ENCODE peak calls at places on chromosomes 4 and X, in eight cellular contexts. N is neural crest cell; F is fibroblast of mammary gland; L is astrocyte of the spinal cord; G is CD4-positive, alpha-beta T cell; X is epithelial cell of proximal tubule; S is suprapubic skin; K is brain microvascular endothelial cell. J is an unnamed sample.

GRCh38 chr4:175951794-175952193 is 113.8 kb upstream of the WDR17 start:
- DNase-seq in X (peak), K (no peak), N (no peak), F (peak), L (peak), G (no peak), S (no peak), J (peak)

GRCh38 chrX:17464196-17464595 is 89.2 kb downstream of the NHS start:
- DNase-seq in S (no peak), F (peak), N (no peak), G (no peak), K (peak), L (peak), X (peak), J (peak)

GRCh38 chrX:40912166-40912565 is 173.1 kb upstream of the USP9X start:
- DNase-seq in F (no peak), K (no peak), S (no peak), G (no peak), X (no peak), L (no peak), N (no peak), J (no peak)

GRCh38 chrX:17860811-17861495 is at the start of gene RAI2:
- DNase-seq in F (no peak), K (no peak), S (peak), N (peak), L (no peak), X (no peak), G (peak), J (no peak)

GRCh38 chr4:182555997-182556418 is 312.8 kb downstream of the TENM3 start:
- DNase-seq in G (no peak), N (no peak), K (peak), S (no peak), F (peak), X (peak), L (peak), J (peak)

GRCh38 chr4:71026086-71026485 is 32.6 kb downstream of the DCK start:
- DNase-seq in N (no peak), F (peak), L (peak), K (peak), G (no peak), X (peak), S (no peak), J (peak)

GRCh38 chrX:104762641-104763040 is 196.6 kb downstream of the IL1RAPL2 start:
- DNase-seq in L (no peak), G (no peak), X (no peak), F (no peak), S (no peak), N (no peak), K (no peak), J (no peak)

GRCh38 chr4:18401868-18402267 is 380.3 kb upstream of the LCORL start:
- DNase-seq in X (no peak), F (no peak), S (no peak), K (no peak), G (no peak), L (no peak), N (no peak), J (no peak)

GRCh38 chrX:19602866-19603620 is 87.7 kb upstream of the MAP3K15 start:
- DNase-seq in F (peak), L (peak), S (no peak), G (no peak), N (no peak), X (peak), K (peak), J (peak)

GRCh38 chr4:154490589-154491340 is 834 bp downstream of the DCHS2 start:
- DNase-seq in G (no peak), N (peak), K (no peak), F (no peak), S (no peak), L (no peak), X (no peak), J (no peak)

GRCh38 chrX:1451251-1451675 is 1.4 kb downstream of the ASMTL start:
- DNase-seq in S (peak), F (no peak), K (no peak), N (no peak), G (no peak), X (no peak), L (no peak), J (no peak)

GRCh38 chrX:1450381-1451161 is 2.1 kb downstream of the ASMTL start:
- DNase-seq in K (no peak), L (no peak), X (no peak), F (no peak), S (peak), G (no peak), N (no peak), J (no peak)

GRCh38 chrX:1452497-1453389 is at the start of gene ASMTL:
- DNase-seq in F (peak), S (peak), X (peak), K (peak), L (peak), N (peak), G (peak), J (peak)

GRCh38 chrX:1453390-1453783 is 678 bp upstream of the ASMTL start:
- DNase-seq in K (no peak), F (no peak), N (no peak), X (no peak), S (peak), L (no peak), G (peak), J (no peak)

GRCh38 chrX:1451676-1452496 is 823 bp downstream of the ASMTL start:
- DNase-seq in N (no peak), L (no peak), S (peak), F (no peak), K (no peak), X (no peak), G (no peak), J (no peak)
- TF ChIP-seq CTCF in N (no peak), L (no peak), S (no peak), F (no peak), K (no peak), X (no peak), G (no peak), J (no peak)

DNA sequence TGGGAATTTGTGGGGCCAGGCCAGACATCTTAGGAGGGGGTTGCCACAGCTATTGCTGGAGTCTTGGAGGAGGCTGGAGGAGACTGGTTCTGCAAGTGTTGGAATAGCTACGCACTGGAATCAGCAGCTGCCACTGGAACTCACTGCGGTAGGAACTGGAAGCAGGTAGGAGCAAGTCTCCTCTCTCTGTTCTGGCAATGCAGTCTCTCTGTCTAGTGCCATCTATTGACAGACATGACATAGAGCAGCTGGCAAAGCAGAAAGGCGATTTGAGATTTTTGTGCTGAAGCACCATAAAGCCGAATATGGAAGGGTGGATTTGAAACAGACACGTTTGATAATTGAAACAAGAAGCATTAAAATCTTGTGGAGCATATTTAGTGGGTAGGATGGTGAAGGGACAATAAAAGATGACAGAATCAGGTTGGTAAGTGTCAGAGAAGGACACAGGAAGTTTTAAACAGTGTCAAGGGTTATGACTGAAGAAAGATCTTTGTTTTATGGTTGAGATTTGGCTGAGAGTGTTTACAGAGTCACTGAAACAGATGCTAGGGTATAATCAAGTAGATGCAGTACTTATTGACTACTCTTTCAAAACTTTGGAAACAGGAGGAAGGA is 23.5 kb upstream of the SYNPO2 start:
- DNase-seq in G (no peak), L (peak), X (no peak), S (no peak), K (peak), N (peak), F (peak), J (peak)
- TF ChIP-seq CTCF in G (peak), L (peak), X (peak), S (no peak), K (peak), N (peak), F (peak), J (peak)

DNA sequence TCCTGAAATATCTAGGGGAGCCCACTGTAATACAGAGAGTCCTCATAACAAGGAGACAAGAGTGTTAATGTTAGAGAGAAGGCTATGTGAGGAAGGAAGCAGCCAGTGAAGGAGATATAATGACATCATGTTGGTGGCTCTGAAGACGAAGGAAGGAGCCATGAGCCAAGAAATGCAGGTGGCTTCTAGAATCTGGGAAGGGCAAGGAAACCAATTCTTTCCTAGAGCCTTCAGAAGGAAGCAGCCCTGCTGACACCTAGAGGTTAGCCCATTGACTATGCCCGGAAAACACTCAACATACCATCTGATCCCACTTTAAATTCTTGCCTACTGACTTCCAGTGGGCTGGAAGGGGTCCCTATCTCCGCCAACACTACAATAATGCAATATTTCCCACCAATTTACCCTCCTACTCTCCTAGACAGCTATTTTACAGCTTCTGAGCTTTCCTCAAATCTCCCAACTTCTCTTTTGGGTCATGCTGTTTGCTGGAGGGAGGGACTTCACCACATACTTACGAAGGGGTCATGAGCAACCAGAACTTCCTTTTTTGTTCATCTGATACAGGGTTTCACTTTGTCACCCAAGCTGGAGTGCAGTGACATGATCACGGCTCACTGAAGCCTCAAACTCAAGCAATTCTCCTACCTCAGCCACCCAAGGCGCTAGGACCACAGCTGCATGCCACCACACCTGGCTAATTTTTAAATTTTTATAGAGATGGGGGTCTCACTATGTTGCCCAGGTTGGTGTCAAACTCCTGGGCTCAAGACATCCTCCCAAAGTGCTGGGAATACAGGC is 25.2 kb upstream of the G3BP2 start:
- DNase-seq in G (no peak), F (no peak), X (no peak), L (no peak), N (no peak), S (no peak), K (no peak), J (no peak)
- TF ChIP-seq CTCF in G (no peak), F (no peak), X (peak), L (no peak), N (no peak), S (no peak), K (no peak), J (no peak)

DNA sequence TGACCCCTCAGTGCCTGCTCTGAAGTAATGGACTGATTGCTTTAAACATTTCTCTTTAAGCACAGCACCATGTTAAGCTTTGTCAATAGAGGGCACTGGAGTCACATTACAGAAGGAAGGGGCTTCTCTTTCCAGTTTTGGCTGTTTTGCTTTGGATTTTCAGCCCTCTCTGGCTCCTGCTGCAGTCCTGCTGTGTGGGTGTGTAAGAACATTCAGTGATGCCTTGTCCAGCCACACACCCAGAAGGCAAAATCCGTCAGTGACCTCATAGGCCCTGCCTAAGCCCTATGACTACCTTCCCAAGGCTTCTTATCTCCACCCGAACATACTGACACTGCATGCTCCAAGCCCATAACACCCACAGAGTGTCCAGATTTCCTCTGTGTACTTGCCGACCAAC is 215.3 kb upstream of the CTSO start:
- DNase-seq in L (peak), X (no peak), N (peak), F (peak), S (no peak), G (no peak), K (peak), J (peak)
- TF ChIP-seq CTCF in L (peak), X (peak), N (peak), F (peak), S (no peak), G (no peak), K (peak), J (peak)

DNA sequence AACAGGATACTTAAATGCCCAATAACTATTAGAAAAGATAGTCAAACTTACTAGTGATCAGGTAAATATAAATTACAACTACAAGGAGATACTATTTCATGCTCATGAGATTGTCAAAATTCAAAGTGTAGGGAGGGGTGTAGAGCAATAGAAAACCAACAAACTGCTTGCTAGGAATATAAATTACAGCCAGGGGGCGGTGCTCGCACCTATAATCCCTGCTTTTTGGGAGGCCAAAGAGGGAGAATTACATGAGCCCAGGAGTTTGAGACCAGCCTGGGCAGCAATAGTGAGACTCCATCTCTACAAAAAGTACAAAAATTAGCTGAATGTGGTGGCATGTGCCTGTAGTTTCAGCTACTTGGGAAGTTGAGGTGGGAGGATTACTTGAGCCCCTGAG is 556.5 kb upstream of the NR3C2 start:
- DNase-seq in F (peak), G (no peak), L (peak), S (no peak), K (peak), X (no peak), N (no peak), J (peak)
- TF ChIP-seq CTCF in F (peak), G (no peak), L (peak), S (no peak), K (peak), X (peak), N (peak), J (peak)

GRCh38 chrX:138057883-138058282 is 492.0 kb downstream of the ZIC3 start:
- DNase-seq in K (no peak), L (no peak), X (no peak), G (no peak), F (no peak), N (no peak), S (no peak), J (no peak)

GRCh38 chrX:138058931-138059330 is 493.0 kb downstream of the ZIC3 start:
- DNase-seq in L (no peak), F (no peak), X (no peak), S (no peak), N (no peak), G (no peak), K (no peak), J (no peak)
- TF ChIP-seq CTCF in L (no peak), F (no peak), X (no peak), S (no peak), N (no peak), G (no peak), K (no peak), J (no peak)

GRCh38 chr4:123398151-123398802 is 1.7 kb downstream of the SPRY1 start:
- DNase-seq in G (peak), L (peak), S (no peak), F (peak), K (peak), X (no peak), N (peak), J (peak)
- TF ChIP-seq CTCF in G (peak), L (peak), S (peak), F (no peak), K (peak), X (no peak), N (peak), J (peak)

DNA sequence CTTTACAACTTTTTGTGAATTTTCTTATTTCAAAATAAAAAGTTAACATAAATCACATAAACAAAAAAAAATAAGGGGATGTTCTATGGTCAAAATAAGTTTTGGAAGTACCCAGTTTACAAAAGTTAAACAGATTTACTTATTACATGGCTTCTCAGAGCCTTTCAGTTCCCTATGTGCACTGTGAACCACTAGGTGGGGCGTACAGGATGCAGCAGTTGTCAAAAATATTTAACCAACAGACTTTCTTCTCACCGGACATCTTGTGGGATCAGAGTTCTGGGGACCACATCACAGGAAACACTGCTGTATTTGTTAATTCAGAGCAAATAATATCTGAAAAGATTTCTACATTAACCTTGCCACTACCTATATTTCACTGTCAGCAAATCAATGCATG is 74.1 kb downstream of the SMARCA1 start:
- DNase-seq in G (no peak), X (no peak), N (no peak), L (no peak), K (no peak), F (no peak), S (no peak), J (no peak)
- TF ChIP-seq CTCF in G (no peak), X (no peak), N (peak), L (peak), K (peak), F (no peak), S (no peak), J (no peak)